ENCODE peak calls at places on chromosomes 3 and 15, in ten cellular contexts. One of them, this sample, is unnamed.

GRCh38 chr3:65246561-65246960 is 558.8 kb upstream of the ADAMTS9 start:
- DNase-seq in spleen: no peak
- DNase-seq in NCI-H1105: no peak
- DNase-seq in activated T-helper 1 cell treated with Interleukin-2 at 50 U/mL for 16 hours: no peak
- DNase-seq in MM.1S: no peak
- DNase-seq in foreskin fibroblast: no peak
- DNase-seq in CD8-positive, alpha-beta T cell: no peak
- DNase-seq in stimulated activated CD4-positive, alpha-beta T cell treated with anti-CD3 and anti-CD28 coated beads, Interleukin-1b, Interleukin-23, amount 100 ng/mL, for 24 hours: no peak
- DNase-seq in T-helper 17 cell: no peak
- DNase-seq in aorta: no peak
- DNase-seq in this sample: no peak

GRCh38 chr3:184320099-184320445 is 5.7 kb downstream of the EIF4G1 start:
- DNase-seq in spleen: peak
- DNase-seq in NCI-H1105: peak
- DNase-seq in activated T-helper 1 cell treated with Interleukin-2 at 50 U/mL for 16 hours: no peak
- DNase-seq in MM.1S: no peak
- DNase-seq in foreskin fibroblast: peak
- DNase-seq in CD8-positive, alpha-beta T cell: peak
- DNase-seq in stimulated activated CD4-positive, alpha-beta T cell treated with anti-CD3 and anti-CD28 coated beads, Interleukin-1b, Interleukin-23, amount 100 ng/mL, for 24 hours: no peak
- DNase-seq in T-helper 17 cell: no peak
- DNase-seq in aorta: peak
- DNase-seq in this sample: no peak

GRCh38 chr3:46632792-46633191 is 20.5 kb downstream of the FAM240A start:
- DNase-seq in spleen: no peak
- DNase-seq in NCI-H1105: no peak
- DNase-seq in activated T-helper 1 cell treated with Interleukin-2 at 50 U/mL for 16 hours: no peak
- DNase-seq in MM.1S: no peak
- DNase-seq in foreskin fibroblast: peak
- DNase-seq in CD8-positive, alpha-beta T cell: no peak
- DNase-seq in stimulated activated CD4-positive, alpha-beta T cell treated with anti-CD3 and anti-CD28 coated beads, Interleukin-1b, Interleukin-23, amount 100 ng/mL, for 24 hours: no peak
- DNase-seq in T-helper 17 cell: no peak
- DNase-seq in aorta: no peak
- DNase-seq in this sample: no peak

GRCh38 chr3:158742861-158743260 is 10.6 kb upstream of the RARRES1 start:
- DNase-seq in spleen: no peak
- DNase-seq in NCI-H1105: no peak
- DNase-seq in activated T-helper 1 cell treated with Interleukin-2 at 50 U/mL for 16 hours: no peak
- DNase-seq in MM.1S: no peak
- DNase-seq in foreskin fibroblast: peak
- DNase-seq in CD8-positive, alpha-beta T cell: no peak
- DNase-seq in stimulated activated CD4-positive, alpha-beta T cell treated with anti-CD3 and anti-CD28 coated beads, Interleukin-1b, Interleukin-23, amount 100 ng/mL, for 24 hours: no peak
- DNase-seq in T-helper 17 cell: no peak
- DNase-seq in aorta: no peak
- DNase-seq in this sample: no peak

GRCh38 chr3:46710229-46710628 is 7.4 kb downstream of the PRSS50 start:
- DNase-seq in spleen: no peak
- DNase-seq in NCI-H1105: no peak
- DNase-seq in activated T-helper 1 cell treated with Interleukin-2 at 50 U/mL for 16 hours: no peak
- DNase-seq in MM.1S: no peak
- DNase-seq in foreskin fibroblast: no peak
- DNase-seq in CD8-positive, alpha-beta T cell: no peak
- DNase-seq in stimulated activated CD4-positive, alpha-beta T cell treated with anti-CD3 and anti-CD28 coated beads, Interleukin-1b, Interleukin-23, amount 100 ng/mL, for 24 hours: no peak
- DNase-seq in T-helper 17 cell: no peak
- DNase-seq in aorta: peak
- DNase-seq in this sample: no peak

GRCh38 chr15:21261396-21261964 is 178.8 kb downstream of the POTEB3 start:
- DNase-seq in spleen: peak
- DNase-seq in NCI-H1105: no peak
- DNase-seq in activated T-helper 1 cell treated with Interleukin-2 at 50 U/mL for 16 hours: no peak
- DNase-seq in MM.1S: no peak
- DNase-seq in foreskin fibroblast: no peak
- DNase-seq in CD8-positive, alpha-beta T cell: no peak
- DNase-seq in stimulated activated CD4-positive, alpha-beta T cell treated with anti-CD3 and anti-CD28 coated beads, Interleukin-1b, Interleukin-23, amount 100 ng/mL, for 24 hours: no peak
- DNase-seq in T-helper 17 cell: no peak
- DNase-seq in aorta: peak
- DNase-seq in this sample: no peak

GRCh38 chr15:60115579-60116415 is 111.7 kb downstream of the FOXB1 start:
- DNase-seq in spleen: no peak
- DNase-seq in NCI-H1105: no peak
- DNase-seq in activated T-helper 1 cell treated with Interleukin-2 at 50 U/mL for 16 hours: no peak
- DNase-seq in MM.1S: no peak
- DNase-seq in foreskin fibroblast: no peak
- DNase-seq in CD8-positive, alpha-beta T cell: no peak
- DNase-seq in stimulated activated CD4-positive, alpha-beta T cell treated with anti-CD3 and anti-CD28 coated beads, Interleukin-1b, Interleukin-23, amount 100 ng/mL, for 24 hours: no peak
- DNase-seq in T-helper 17 cell: no peak
- DNase-seq in aorta: no peak
- DNase-seq in this sample: no peak

GRCh38 chr3:257826-258225 is 61.3 kb downstream of the CHL1 start:
- DNase-seq in spleen: no peak
- DNase-seq in NCI-H1105: no peak
- DNase-seq in activated T-helper 1 cell treated with Interleukin-2 at 50 U/mL for 16 hours: no peak
- DNase-seq in MM.1S: no peak
- DNase-seq in foreskin fibroblast: no peak
- DNase-seq in CD8-positive, alpha-beta T cell: no peak
- DNase-seq in stimulated activated CD4-positive, alpha-beta T cell treated with anti-CD3 and anti-CD28 coated beads, Interleukin-1b, Interleukin-23, amount 100 ng/mL, for 24 hours: no peak
- DNase-seq in T-helper 17 cell: no peak
- DNase-seq in aorta: no peak
- DNase-seq in this sample: no peak

GRCh38 chr3:98780343-98780742 is 17.2 kb downstream of the ST3GAL6 start:
- DNase-seq in spleen: no peak
- DNase-seq in NCI-H1105: no peak
- DNase-seq in activated T-helper 1 cell treated with Interleukin-2 at 50 U/mL for 16 hours: no peak
- DNase-seq in MM.1S: no peak
- DNase-seq in foreskin fibroblast: no peak
- DNase-seq in CD8-positive, alpha-beta T cell: no peak
- DNase-seq in stimulated activated CD4-positive, alpha-beta T cell treated with anti-CD3 and anti-CD28 coated beads, Interleukin-1b, Interleukin-23, amount 100 ng/mL, for 24 hours: no peak
- DNase-seq in T-helper 17 cell: no peak
- DNase-seq in aorta: no peak
- DNase-seq in this sample: no peak

GRCh38 chr15:74365619-74366445 is 1.6 kb downstream of the CYP11A1 start:
- DNase-seq in spleen: no peak
- DNase-seq in NCI-H1105: no peak
- DNase-seq in activated T-helper 1 cell treated with Interleukin-2 at 50 U/mL for 16 hours: no peak
- DNase-seq in MM.1S: peak
- DNase-seq in foreskin fibroblast: peak
- DNase-seq in CD8-positive, alpha-beta T cell: no peak
- DNase-seq in stimulated activated CD4-positive, alpha-beta T cell treated with anti-CD3 and anti-CD28 coated beads, Interleukin-1b, Interleukin-23, amount 100 ng/mL, for 24 hours: no peak
- DNase-seq in T-helper 17 cell: no peak
- DNase-seq in aorta: peak
- DNase-seq in this sample: no peak

GRCh38 chr15:78255421-78256043 is 8.8 kb upstream of the DNAJA4 start:
- DNase-seq in spleen: no peak
- DNase-seq in NCI-H1105: no peak
- DNase-seq in activated T-helper 1 cell treated with Interleukin-2 at 50 U/mL for 16 hours: no peak
- DNase-seq in MM.1S: no peak
- DNase-seq in foreskin fibroblast: no peak
- DNase-seq in CD8-positive, alpha-beta T cell: no peak
- DNase-seq in stimulated activated CD4-positive, alpha-beta T cell treated with anti-CD3 and anti-CD28 coated beads, Interleukin-1b, Interleukin-23, amount 100 ng/mL, for 24 hours: no peak
- DNase-seq in T-helper 17 cell: no peak
- DNase-seq in aorta: no peak
- DNase-seq in this sample: no peak

GRCh38 chr3:37074178-37074577 is 80.9 kb downstream of the MLH1 start:
- DNase-seq in spleen: no peak
- DNase-seq in NCI-H1105: no peak
- DNase-seq in activated T-helper 1 cell treated with Interleukin-2 at 50 U/mL for 16 hours: no peak
- DNase-seq in MM.1S: no peak
- DNase-seq in foreskin fibroblast: peak
- DNase-seq in CD8-positive, alpha-beta T cell: no peak
- DNase-seq in stimulated activated CD4-positive, alpha-beta T cell treated with anti-CD3 and anti-CD28 coated beads, Interleukin-1b, Interleukin-23, amount 100 ng/mL, for 24 hours: no peak
- DNase-seq in T-helper 17 cell: no peak
- DNase-seq in aorta: no peak
- DNase-seq in this sample: no peak

GRCh38 chr15:56341201-56341600 is 24.0 kb upstream of the TEX9 start:
- DNase-seq in spleen: no peak
- DNase-seq in NCI-H1105: no peak
- DNase-seq in activated T-helper 1 cell treated with Interleukin-2 at 50 U/mL for 16 hours: no peak
- DNase-seq in MM.1S: no peak
- DNase-seq in foreskin fibroblast: no peak
- DNase-seq in CD8-positive, alpha-beta T cell: no peak
- DNase-seq in stimulated activated CD4-positive, alpha-beta T cell treated with anti-CD3 and anti-CD28 coated beads, Interleukin-1b, Interleukin-23, amount 100 ng/mL, for 24 hours: no peak
- DNase-seq in T-helper 17 cell: no peak
- DNase-seq in aorta: no peak
- DNase-seq in this sample: no peak

GRCh38 chr15:99842071-99842470 is 108.8 kb upstream of the LYSMD4 start:
- DNase-seq in spleen: no peak
- DNase-seq in NCI-H1105: no peak
- DNase-seq in activated T-helper 1 cell treated with Interleukin-2 at 50 U/mL for 16 hours: no peak
- DNase-seq in MM.1S: peak
- DNase-seq in foreskin fibroblast: no peak
- DNase-seq in CD8-positive, alpha-beta T cell: no peak
- DNase-seq in stimulated activated CD4-positive, alpha-beta T cell treated with anti-CD3 and anti-CD28 coated beads, Interleukin-1b, Interleukin-23, amount 100 ng/mL, for 24 hours: no peak
- DNase-seq in T-helper 17 cell: no peak
- DNase-seq in aorta: no peak
- DNase-seq in this sample: no peak

GRCh38 chr3:56725175-56725574 is 42.1 kb upstream of the TASOR start:
- DNase-seq in spleen: no peak
- DNase-seq in NCI-H1105: no peak
- DNase-seq in activated T-helper 1 cell treated with Interleukin-2 at 50 U/mL for 16 hours: peak
- DNase-seq in MM.1S: peak
- DNase-seq in foreskin fibroblast: no peak
- DNase-seq in CD8-positive, alpha-beta T cell: peak
- DNase-seq in stimulated activated CD4-positive, alpha-beta T cell treated with anti-CD3 and anti-CD28 coated beads, Interleukin-1b, Interleukin-23, amount 100 ng/mL, for 24 hours: peak
- DNase-seq in T-helper 17 cell: no peak
- DNase-seq in aorta: no peak
- DNase-seq in this sample: peak

GRCh38 chr3:16130066-16130465 is 44.4 kb upstream of the GALNT15 start:
- DNase-seq in spleen: no peak
- DNase-seq in NCI-H1105: no peak
- DNase-seq in activated T-helper 1 cell treated with Interleukin-2 at 50 U/mL for 16 hours: no peak
- DNase-seq in MM.1S: no peak
- DNase-seq in foreskin fibroblast: peak
- DNase-seq in CD8-positive, alpha-beta T cell: no peak
- DNase-seq in stimulated activated CD4-positive, alpha-beta T cell treated with anti-CD3 and anti-CD28 coated beads, Interleukin-1b, Interleukin-23, amount 100 ng/mL, for 24 hours: no peak
- DNase-seq in T-helper 17 cell: no peak
- DNase-seq in aorta: peak
- DNase-seq in this sample: no peak

GRCh38 chr3:189457201-189457607 is 174.0 kb upstream of the TP63 start:
- DNase-seq in spleen: no peak
- DNase-seq in NCI-H1105: no peak
- DNase-seq in activated T-helper 1 cell treated with Interleukin-2 at 50 U/mL for 16 hours: no peak
- DNase-seq in MM.1S: no peak
- DNase-seq in foreskin fibroblast: no peak
- DNase-seq in CD8-positive, alpha-beta T cell: no peak
- DNase-seq in stimulated activated CD4-positive, alpha-beta T cell treated with anti-CD3 and anti-CD28 coated beads, Interleukin-1b, Interleukin-23, amount 100 ng/mL, for 24 hours: no peak
- DNase-seq in T-helper 17 cell: no peak
- DNase-seq in aorta: no peak
- DNase-seq in this sample: no peak

GRCh38 chr3:33115024-33115768 is 1.4 kb downstream of the CRTAP start:
- DNase-seq in spleen: peak
- DNase-seq in NCI-H1105: no peak
- DNase-seq in activated T-helper 1 cell treated with Interleukin-2 at 50 U/mL for 16 hours: no peak
- DNase-seq in MM.1S: peak
- DNase-seq in foreskin fibroblast: peak
- DNase-seq in CD8-positive, alpha-beta T cell: no peak
- DNase-seq in stimulated activated CD4-positive, alpha-beta T cell treated with anti-CD3 and anti-CD28 coated beads, Interleukin-1b, Interleukin-23, amount 100 ng/mL, for 24 hours: no peak
- DNase-seq in T-helper 17 cell: no peak
- DNase-seq in aorta: peak
- DNase-seq in this sample: no peak

GRCh38 chr3:184377882-184378445 is at the start of gene THPO:
- DNase-seq in spleen: no peak
- DNase-seq in NCI-H1105: no peak
- DNase-seq in activated T-helper 1 cell treated with Interleukin-2 at 50 U/mL for 16 hours: no peak
- DNase-seq in MM.1S: no peak
- DNase-seq in foreskin fibroblast: no peak
- DNase-seq in CD8-positive, alpha-beta T cell: no peak
- DNase-seq in stimulated activated CD4-positive, alpha-beta T cell treated with anti-CD3 and anti-CD28 coated beads, Interleukin-1b, Interleukin-23, amount 100 ng/mL, for 24 hours: no peak
- DNase-seq in T-helper 17 cell: no peak
- DNase-seq in aorta: no peak
- DNase-seq in this sample: no peak

GRCh38 chr3:62131050-62131449 is 242.3 kb downstream of the FEZF2 start:
- DNase-seq in spleen: no peak
- DNase-seq in NCI-H1105: no peak
- DNase-seq in activated T-helper 1 cell treated with Interleukin-2 at 50 U/mL for 16 hours: no peak
- DNase-seq in MM.1S: no peak
- DNase-seq in foreskin fibroblast: no peak
- DNase-seq in CD8-positive, alpha-beta T cell: no peak
- DNase-seq in stimulated activated CD4-positive, alpha-beta T cell treated with anti-CD3 and anti-CD28 coated beads, Interleukin-1b, Interleukin-23, amount 100 ng/mL, for 24 hours: no peak
- DNase-seq in T-helper 17 cell: no peak
- DNase-seq in aorta: no peak
- DNase-seq in this sample: no peak

GRCh38 chr15:58528197-58528870 is 96.5 kb downstream of the LIPC start:
- DNase-seq in spleen: no peak
- DNase-seq in NCI-H1105: no peak
- DNase-seq in activated T-helper 1 cell treated with Interleukin-2 at 50 U/mL for 16 hours: no peak
- DNase-seq in MM.1S: no peak
- DNase-seq in foreskin fibroblast: no peak
- DNase-seq in CD8-positive, alpha-beta T cell: no peak
- DNase-seq in stimulated activated CD4-positive, alpha-beta T cell treated with anti-CD3 and anti-CD28 coated beads, Interleukin-1b, Interleukin-23, amount 100 ng/mL, for 24 hours: no peak
- DNase-seq in T-helper 17 cell: no peak
- DNase-seq in aorta: no peak
- DNase-seq in this sample: no peak

GRCh38 chr3:3038201-3038991 is 71.8 kb downstream of the IL5RA start:
- DNase-seq in spleen: peak
- DNase-seq in NCI-H1105: no peak
- DNase-seq in activated T-helper 1 cell treated with Interleukin-2 at 50 U/mL for 16 hours: no peak
- DNase-seq in MM.1S: no peak
- DNase-seq in foreskin fibroblast: no peak
- DNase-seq in CD8-positive, alpha-beta T cell: no peak
- DNase-seq in stimulated activated CD4-positive, alpha-beta T cell treated with anti-CD3 and anti-CD28 coated beads, Interleukin-1b, Interleukin-23, amount 100 ng/mL, for 24 hours: no peak
- DNase-seq in T-helper 17 cell: no peak
- DNase-seq in aorta: no peak
- DNase-seq in this sample: no peak

GRCh38 chr15:100866386-100867330 is 13.0 kb upstream of the ALDH1A3 start:
- DNase-seq in spleen: no peak
- DNase-seq in NCI-H1105: no peak
- DNase-seq in activated T-helper 1 cell treated with Interleukin-2 at 50 U/mL for 16 hours: no peak
- DNase-seq in MM.1S: no peak
- DNase-seq in foreskin fibroblast: no peak
- DNase-seq in CD8-positive, alpha-beta T cell: no peak
- DNase-seq in stimulated activated CD4-positive, alpha-beta T cell treated with anti-CD3 and anti-CD28 coated beads, Interleukin-1b, Interleukin-23, amount 100 ng/mL, for 24 hours: no peak
- DNase-seq in T-helper 17 cell: no peak
- DNase-seq in aorta: no peak
- DNase-seq in this sample: no peak

GRCh38 chr3:170476291-170476690 is 57.6 kb downstream of the CLDN11 start:
- DNase-seq in spleen: no peak
- DNase-seq in NCI-H1105: no peak
- DNase-seq in activated T-helper 1 cell treated with Interleukin-2 at 50 U/mL for 16 hours: no peak
- DNase-seq in MM.1S: no peak
- DNase-seq in foreskin fibroblast: no peak
- DNase-seq in CD8-positive, alpha-beta T cell: no peak
- DNase-seq in stimulated activated CD4-positive, alpha-beta T cell treated with anti-CD3 and anti-CD28 coated beads, Interleukin-1b, Interleukin-23, amount 100 ng/mL, for 24 hours: no peak
- DNase-seq in T-helper 17 cell: no peak
- DNase-seq in aorta: no peak
- DNase-seq in this sample: no peak

GRCh38 chr15:31360843-31361763 is 34.5 kb downstream of the KLF13 start:
- DNase-seq in spleen: peak
- DNase-seq in NCI-H1105: peak
- DNase-seq in activated T-helper 1 cell treated with Interleukin-2 at 50 U/mL for 16 hours: peak
- DNase-seq in MM.1S: peak
- DNase-seq in foreskin fibroblast: no peak
- DNase-seq in CD8-positive, alpha-beta T cell: peak
- DNase-seq in stimulated activated CD4-positive, alpha-beta T cell treated with anti-CD3 and anti-CD28 coated beads, Interleukin-1b, Interleukin-23, amount 100 ng/mL, for 24 hours: no peak
- DNase-seq in T-helper 17 cell: peak
- DNase-seq in aorta: no peak
- DNase-seq in this sample: peak

GRCh38 chr15:48109856-48110531 is 10.8 kb upstream of the SLC24A5 start:
- DNase-seq in spleen: no peak
- DNase-seq in NCI-H1105: no peak
- DNase-seq in activated T-helper 1 cell treated with Interleukin-2 at 50 U/mL for 16 hours: no peak
- DNase-seq in MM.1S: no peak
- DNase-seq in foreskin fibroblast: no peak
- DNase-seq in CD8-positive, alpha-beta T cell: no peak
- DNase-seq in stimulated activated CD4-positive, alpha-beta T cell treated with anti-CD3 and anti-CD28 coated beads, Interleukin-1b, Interleukin-23, amount 100 ng/mL, for 24 hours: no peak
- DNase-seq in T-helper 17 cell: no peak
- DNase-seq in aorta: no peak
- DNase-seq in this sample: no peak

GRCh38 chr3:126493731-126494130 is 18.0 kb upstream of the ZXDC start:
- DNase-seq in spleen: peak
- DNase-seq in NCI-H1105: no peak
- DNase-seq in activated T-helper 1 cell treated with Interleukin-2 at 50 U/mL for 16 hours: no peak
- DNase-seq in MM.1S: peak
- DNase-seq in foreskin fibroblast: no peak
- DNase-seq in CD8-positive, alpha-beta T cell: no peak
- DNase-seq in stimulated activated CD4-positive, alpha-beta T cell treated with anti-CD3 and anti-CD28 coated beads, Interleukin-1b, Interleukin-23, amount 100 ng/mL, for 24 hours: no peak
- DNase-seq in T-helper 17 cell: no peak
- DNase-seq in aorta: no peak
- DNase-seq in this sample: no peak

GRCh38 chr3:96510334-96510733 is 304.1 kb upstream of the EPHA6 start:
- DNase-seq in spleen: no peak
- DNase-seq in NCI-H1105: no peak
- DNase-seq in activated T-helper 1 cell treated with Interleukin-2 at 50 U/mL for 16 hours: no peak
- DNase-seq in MM.1S: no peak
- DNase-seq in foreskin fibroblast: no peak
- DNase-seq in CD8-positive, alpha-beta T cell: no peak
- DNase-seq in stimulated activated CD4-positive, alpha-beta T cell treated with anti-CD3 and anti-CD28 coated beads, Interleukin-1b, Interleukin-23, amount 100 ng/mL, for 24 hours: no peak
- DNase-seq in T-helper 17 cell: no peak
- DNase-seq in aorta: no peak
- DNase-seq in this sample: no peak

This sample was measured in GM12891.